ENCODE peak calls at places on chromosomes 6 and 20, in six cellular contexts. Y is HepG2, G is heart right ventricle, P is aorta, H is fibroblast of pulmonary artery, U is uterus. I is an unnamed sample.

GRCh38 chr6:156778615-156779205 is 1.5 kb downstream of the ARID1B start:
- DNase-seq in Y (peak), G (peak), P (peak), H (peak), U (peak), I (peak)

GRCh38 chr20:56630506-56631317 is 1.6 kb downstream of the TFAP2C start:
- DNase-seq in Y (no peak), G (no peak), P (no peak), H (no peak), U (no peak), I (no peak)

GRCh38 chr6:34723203-34723602 is 26.6 kb upstream of the ILRUN start:
- DNase-seq in Y (peak), G (no peak), P (no peak), H (peak), U (no peak), I (peak)

GRCh38 chr6:155635416-155635815 is 179.8 kb upstream of the NOX3 start:
- DNase-seq in Y (no peak), G (no peak), P (no peak), H (no peak), U (no peak), I (no peak)

GRCh38 chr20:38299963-38300362 is 4.0 kb upstream of the BPI start:
- DNase-seq in Y (no peak), G (no peak), P (no peak), H (no peak), U (no peak), I (no peak)

GRCh38 chr6:31659649-31660223 is 842 bp downstream of the C6orf47 start:
- DNase-seq in Y (no peak), G (no peak), P (no peak), H (peak), U (no peak), I (peak)

GRCh38 chr6:87753131-87753685 is 51.2 kb upstream of the AKIRIN2 start:
- DNase-seq in Y (no peak), G (no peak), P (no peak), H (no peak), U (no peak), I (no peak)

GRCh38 chr6:28896505-28897392 is 27.0 kb downstream of the TRIM27 start:
- DNase-seq in Y (peak), G (peak), P (peak), H (peak), U (peak), I (peak)

GRCh38 chr6:75089921-75090320 is 115.9 kb downstream of the COL12A1 start:
- DNase-seq in Y (no peak), G (no peak), P (no peak), H (no peak), U (no peak), I (no peak)

GRCh38 chr20:21103582-21104465 is 2.3 kb downstream of the LINC00237 start:
- DNase-seq in Y (no peak), G (no peak), P (no peak), H (no peak), U (no peak), I (no peak)

GRCh38 chr20:8148501-8148900 is 16.4 kb downstream of the PLCB1 start:
- DNase-seq in Y (no peak), G (no peak), P (no peak), H (no peak), U (no peak), I (peak)

GRCh38 chr20:21004386-21005076 is 101.6 kb downstream of the LINC00237 start:
- DNase-seq in Y (peak), G (no peak), P (no peak), H (no peak), U (no peak), I (no peak)

GRCh38 chr6:12137480-12137879 is 125.4 kb downstream of the HIVEP1 start:
- DNase-seq in Y (no peak), G (peak), P (no peak), H (peak), U (peak), I (peak)

GRCh38 chr20:41181567-41181966 is 44.2 kb downstream of the PLCG1 start:
- DNase-seq in Y (no peak), G (peak), P (no peak), H (no peak), U (no peak), I (no peak)

GRCh38 chr6:116975600-116975999 is 98.6 kb downstream of the RFX6 start:
- DNase-seq in Y (no peak), G (no peak), P (no peak), H (no peak), U (no peak), I (no peak)

GRCh38 chr20:44253528-44253927 is 6.4 kb downstream of the GDAP1L1 start:
- DNase-seq in Y (peak), G (no peak), P (peak), H (no peak), U (no peak), I (no peak)

GRCh38 chr20:45823949-45824835 is 2.9 kb downstream of the TNNC2 start:
- DNase-seq in Y (peak), G (no peak), P (no peak), H (peak), U (no peak), I (peak)

GRCh38 chr6:125746019-125746414 is 3.4 kb upstream of the HEY2 start:
- DNase-seq in Y (no peak), G (no peak), P (no peak), H (no peak), U (no peak), I (no peak)

GRCh38 chr6:11282245-11282644 is 49.8 kb upstream of the NEDD9 start:
- DNase-seq in Y (peak), G (no peak), P (no peak), H (no peak), U (no peak), I (no peak)

GRCh38 chr6:19603716-19604115 is 233.5 kb upstream of the ID4 start:
- DNase-seq in Y (no peak), G (no peak), P (no peak), H (no peak), U (no peak), I (peak)

GRCh38 chr20:25039697-25040437 is 18.1 kb downstream of the ACSS1 start:
- DNase-seq in Y (no peak), G (peak), P (peak), H (peak), U (peak), I (peak)

GRCh38 chr6:124119591-124119990 is 315.9 kb downstream of the NKAIN2 start:
- DNase-seq in Y (no peak), G (no peak), P (no peak), H (no peak), U (no peak), I (no peak)

GRCh38 chr6:147793871-147794643 is 285.6 kb downstream of the SAMD5 start:
- DNase-seq in Y (no peak), G (no peak), P (no peak), H (no peak), U (no peak), I (no peak)
- H3K4me3 ChIP-seq in Y (no peak), G (no peak), P (no peak), H (no peak), U (no peak), I (no peak)

GRCh38 chr6:26122005-26122388 is 34.8 kb downstream of the HFE start:
- DNase-seq in Y (no peak), G (no peak), P (no peak), H (no peak), U (no peak), I (no peak)
- H3K4me3 ChIP-seq in Y (peak), G (peak), P (no peak), H (no peak), U (no peak), I (no peak)

DNA sequence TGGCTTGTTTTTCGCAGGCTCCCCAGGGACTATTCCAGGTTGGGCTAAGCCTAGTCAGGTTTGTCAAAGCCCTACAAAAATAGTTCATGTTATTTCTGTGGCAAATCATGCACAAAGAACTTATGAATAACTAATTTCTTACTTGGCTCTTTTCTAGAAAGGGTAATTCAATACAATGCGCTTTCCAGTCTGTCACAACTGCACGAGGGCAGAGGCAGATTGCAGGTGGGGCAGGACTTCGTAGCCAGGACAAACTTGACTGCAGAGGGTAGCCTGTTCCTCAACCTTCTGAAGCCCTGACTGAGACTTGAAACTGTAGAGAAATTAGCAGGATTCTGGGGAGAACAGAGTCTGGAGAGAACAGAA is 253.5 kb downstream of the QKI start:
- DNase-seq in Y (no peak), G (no peak), P (no peak), H (no peak), U (no peak), I (no peak)
- H3K4me3 ChIP-seq in Y (no peak), G (no peak), P (no peak), H (no peak), U (no peak), I (no peak)

GRCh38 chr20:63651942-63652191 is 1.4 kb downstream of the STMN3 start:
- DNase-seq in Y (no peak), G (no peak), P (no peak), H (no peak), U (no peak), I (no peak)
- H3K4me3 ChIP-seq in Y (peak), G (peak), P (peak), H (peak), U (peak), I (peak)

GRCh38 chr6:5518936-5519491 is 257.7 kb downstream of the FARS2 start:
- DNase-seq in Y (no peak), G (no peak), P (no peak), H (no peak), U (no peak), I (peak)
- H3K4me3 ChIP-seq in Y (no peak), G (no peak), P (no peak), H (no peak), U (no peak), I (no peak)

DNA sequence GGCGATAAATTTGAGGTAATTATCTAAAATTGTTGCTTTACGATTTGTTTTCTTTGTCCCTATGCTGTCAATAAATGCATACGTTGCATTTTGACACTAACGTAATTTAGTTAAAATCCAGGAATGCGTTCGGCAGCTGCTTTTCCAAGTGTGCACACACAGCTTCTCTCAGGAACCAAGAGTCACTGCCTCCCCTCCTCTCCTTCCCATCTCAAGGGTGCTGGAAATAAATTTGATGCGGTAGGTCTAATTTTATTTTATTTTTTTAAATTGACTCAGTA is 381.4 kb downstream of the C6orf118 start:
- DNase-seq in Y (no peak), G (no peak), P (no peak), H (no peak), U (no peak), I (no peak)
- H3K4me3 ChIP-seq in Y (no peak), G (peak), P (no peak), H (no peak), U (no peak), I (no peak)

DNA sequence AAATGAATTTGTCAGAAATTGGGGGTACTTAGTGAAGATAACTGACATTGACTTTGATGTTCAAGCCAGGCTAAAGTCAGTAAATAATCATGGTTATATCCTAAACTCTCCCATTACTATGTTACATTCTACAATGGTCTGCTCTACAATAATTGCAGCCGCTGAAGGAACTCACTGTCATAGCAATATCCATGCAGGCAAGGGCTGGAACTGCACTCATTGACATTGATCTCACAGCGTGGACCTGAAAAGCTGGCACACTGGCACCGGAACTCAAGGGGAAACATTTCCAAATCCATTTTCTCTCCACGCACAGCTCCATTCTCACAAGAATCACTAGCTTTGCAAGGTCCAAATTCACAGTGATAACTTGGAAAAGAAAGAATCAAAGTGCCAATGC is 702.7 kb downstream of the EYS start:
- DNase-seq in Y (no peak), G (no peak), P (no peak), H (no peak), U (no peak), I (no peak)
- H3K4me3 ChIP-seq in Y (no peak), G (no peak), P (no peak), H (no peak), U (no peak), I (no peak)

DNA sequence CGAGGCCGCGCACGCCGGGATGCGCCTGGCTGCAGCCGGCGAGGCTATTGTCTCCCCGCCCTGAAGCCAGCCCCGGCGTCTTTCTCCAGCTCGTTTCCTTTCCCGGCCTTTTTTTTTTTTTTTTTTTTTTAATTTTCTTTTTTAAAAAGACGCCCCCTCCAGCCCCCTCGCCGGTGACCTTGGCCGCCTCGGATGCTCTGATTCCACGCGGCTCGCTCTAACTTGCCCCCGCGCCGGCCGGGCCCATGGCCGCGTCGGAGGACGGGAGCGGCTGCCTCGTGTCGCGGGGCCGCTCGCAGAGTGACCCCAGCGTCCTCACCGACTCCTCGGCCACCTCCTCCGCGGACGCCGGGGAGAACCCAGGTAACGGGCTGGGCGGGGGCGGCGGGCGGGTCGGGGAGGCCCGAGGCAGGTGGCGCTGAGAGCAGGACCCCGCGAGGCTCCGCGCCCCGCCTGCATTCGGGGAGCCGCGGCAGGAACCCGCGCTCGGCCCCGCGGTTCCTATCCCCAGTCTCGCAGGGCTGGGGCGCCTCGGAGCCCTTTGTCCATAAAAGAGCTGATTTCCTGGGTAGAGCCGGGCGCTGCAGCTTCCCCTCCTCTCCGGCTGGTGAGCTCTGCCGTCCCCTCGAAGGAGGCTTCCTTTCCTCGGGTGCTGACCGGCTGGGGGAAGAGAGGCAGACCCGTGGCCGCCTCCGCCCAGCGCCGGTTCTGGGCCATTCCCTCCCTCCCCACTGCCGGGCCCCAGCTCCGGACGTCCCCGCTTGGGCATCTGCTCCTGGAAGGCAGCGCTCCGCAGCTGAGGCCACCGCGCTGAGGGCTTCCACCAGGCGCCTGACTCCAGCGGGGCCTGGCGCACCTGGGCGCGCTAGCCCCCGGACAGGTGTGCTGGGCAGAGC is 678 bp downstream of the PHACTR3 start:
- DNase-seq in Y (no peak), G (no peak), P (peak), H (no peak), U (no peak), I (no peak)
- H3K4me3 ChIP-seq in Y (no peak), G (peak), P (no peak), H (no peak), U (no peak), I (no peak)

GRCh38 chr6:52573295-52573694 is 3.6 kb downstream of the TRAM2 start:
- DNase-seq in Y (no peak), G (no peak), P (no peak), H (peak), U (no peak), I (peak)

GRCh38 chr6:52576054-52576391 is 837 bp downstream of the TRAM2 start:
- DNase-seq in Y (no peak), G (no peak), P (no peak), H (no peak), U (no peak), I (no peak)

GRCh38 chr6:52575490-52575868 is 1.4 kb downstream of the TRAM2 start:
- DNase-seq in Y (no peak), G (no peak), P (no peak), H (peak), U (no peak), I (no peak)

GRCh38 chr6:52576392-52577021 is 353 bp downstream of the TRAM2 start:
- DNase-seq in Y (peak), G (peak), P (peak), H (peak), U (peak), I (peak)

DNA sequence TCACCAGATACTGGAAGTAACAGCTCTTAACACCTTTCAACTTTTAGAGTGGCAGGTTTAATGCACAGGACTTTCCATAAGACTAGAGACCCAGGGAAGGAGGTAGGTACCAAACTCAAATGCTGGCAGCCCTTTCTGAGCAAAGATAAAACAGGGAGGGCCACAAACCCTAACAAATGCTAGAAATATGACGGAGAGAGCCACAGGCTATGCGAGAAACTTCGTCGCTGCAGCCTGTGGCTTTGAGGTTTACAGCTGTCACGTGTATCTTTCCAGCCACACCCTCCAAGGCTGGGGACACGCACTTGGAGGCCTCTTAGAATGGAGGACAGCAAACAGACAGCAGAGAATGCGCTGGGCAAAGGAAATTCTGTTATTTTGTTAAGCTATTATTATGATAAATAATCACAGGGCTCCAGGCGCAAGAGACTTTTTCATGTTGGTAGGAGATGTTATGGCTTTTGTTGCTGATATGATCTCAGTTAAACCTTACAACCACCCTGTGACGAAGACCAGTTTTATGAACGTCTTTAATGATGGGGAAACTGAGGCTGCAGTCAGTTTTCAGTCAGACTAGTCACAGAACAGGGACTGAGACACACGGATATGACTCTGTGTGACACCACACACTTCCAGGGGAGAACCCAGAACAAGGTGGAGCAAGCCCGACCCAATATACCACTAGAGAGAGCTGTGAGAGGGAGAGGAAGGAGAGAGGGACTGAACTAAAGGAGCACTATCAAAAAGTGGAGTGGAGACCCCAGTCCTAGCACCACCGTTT is 2.0 kb downstream of the TRAM2 start:
- DNase-seq in Y (no peak), G (peak), P (peak), H (peak), U (no peak), I (peak)
- H3K4me3 ChIP-seq in Y (peak), G (peak), P (peak), H (peak), U (peak), I (peak)

GRCh38 chr6:33273924-33274902 is 2.3 kb downstream of the RPS18 start:
- DNase-seq in Y (no peak), G (no peak), P (peak), H (no peak), U (no peak), I (no peak)
- H3K4me3 ChIP-seq in Y (peak), G (no peak), P (no peak), H (peak), U (no peak), I (peak)